ENCODE peak calls at places on chromosomes 3 and 15, in four cellular contexts. W, Q, O and T are unnamed samples.
A peak's percentile ranks its signal among the peaks of the same experiment; 100 is the strongest.

GRCh38 chr3:103127737-103128136 is 692.9 kb downstream of the ZPLD1 start:
- DNase-seq in W (peak; percentile 58), Q (no peak), O (no peak), T (no peak)

GRCh38 chr3:188527389-188527788 is 373.4 kb downstream of the LPP start:
- DNase-seq in W (no peak), Q (no peak), O (peak; percentile 27), T (no peak)

GRCh38 chr3:38599886-38600285 is 49.6 kb downstream of the SCN5A start:
- DNase-seq in W (no peak), Q (no peak), O (no peak), T (no peak)

GRCh38 chr3:142981108-142981507 is 17.6 kb upstream of the PAQR9 start:
- DNase-seq in W (no peak), Q (no peak), O (no peak), T (no peak)

GRCh38 chr3:66115858-66116654 is 77.3 kb upstream of the MAGI1 start:
- DNase-seq in W (peak; percentile 99), Q (peak; percentile 17), O (peak; percentile 98), T (no peak)

GRCh38 chr3:184234224-184234623 is 4.8 kb downstream of the VWA5B2 start:
- DNase-seq in W (peak; percentile 83), Q (no peak), O (peak; percentile 83), T (no peak)

GRCh38 chr3:187750041-187750512 is 4.8 kb upstream of the BCL6 start:
- DNase-seq in W (peak; percentile 60), Q (no peak), O (peak; percentile 42), T (no peak)

GRCh38 chr15:65927545-65927944 is 58.3 kb downstream of the RAB11A start:
- DNase-seq in W (no peak), Q (no peak), O (no peak), T (no peak)

GRCh38 chr3:13610006-13610570 is 61.2 kb downstream of the FBLN2 start:
- DNase-seq in W (no peak), Q (no peak), O (no peak), T (no peak)
- H3K4me1 ChIP-seq in W (no peaks in the 10 kb centered on the region), Q (no peaks in the 10 kb centered on the region), O (no peaks in the 10 kb centered on the region), T (no peaks in the 10 kb centered on the region)

GRCh38 chr15:69087581-69087980 is 72.9 kb upstream of the GLCE start:
- DNase-seq in W (no peak), Q (no peak), O (no peak), T (no peak)

GRCh38 chr15:69089258-69089657 is 71.2 kb upstream of the GLCE start:
- DNase-seq in W (no peak), Q (no peak), O (no peak), T (no peak)

GRCh38 chr15:69086427-69087205 is 72.1 kb downstream of the NOX5 start:
- DNase-seq in W (no peak), Q (no peak), O (no peak), T (no peak)

GRCh38 chr15:69090197-69090948 is 70.1 kb upstream of the GLCE start:
- DNase-seq in W (peak; percentile 64), Q (no peak), O (peak; percentile 29), T (no peak)

DNA sequence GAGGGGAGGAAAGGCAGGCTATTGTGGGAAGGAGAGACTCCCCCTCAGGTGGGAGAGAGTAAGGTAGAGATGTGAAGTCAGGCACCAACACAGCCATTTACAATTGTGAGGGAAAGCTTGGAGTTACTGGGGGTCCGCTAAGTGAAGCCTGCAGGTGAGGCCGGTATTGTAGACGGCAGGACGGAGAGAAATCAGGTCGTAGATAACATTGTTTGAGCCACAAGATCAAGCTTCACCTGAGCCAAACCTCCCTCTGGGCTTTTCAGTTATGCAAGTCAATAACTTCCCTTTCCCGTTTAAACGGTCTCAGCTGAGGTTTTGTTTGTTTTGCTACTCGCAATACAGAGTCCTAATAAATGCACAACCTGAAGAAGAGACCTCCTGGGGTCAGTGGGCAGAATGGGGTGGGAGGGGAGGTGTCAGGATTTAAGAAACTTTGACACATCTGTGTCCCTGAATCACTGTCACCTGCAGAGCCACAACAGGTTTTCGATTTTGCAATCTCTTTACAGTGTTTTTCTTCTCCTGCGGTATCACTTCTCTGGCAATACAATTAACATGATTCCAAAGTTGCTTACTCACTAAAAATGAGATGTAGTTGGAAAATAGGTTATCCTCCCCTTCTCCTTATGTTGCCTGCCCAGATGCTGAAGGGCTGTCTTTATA is 72.0 kb upstream of the GLCE start:
- DNase-seq in W (no peak), Q (no peak), O (no peak), T (no peak)
- H3K27ac ChIP-seq in W (no peak overlapping the region), Q (no peak overlapping the region), O (no peak overlapping the region), T (no peak overlapping the region)

GRCh38 chr3:20811631-20812030 is 625.6 kb upstream of the SGO1 start:
- DNase-seq in W (no peak), Q (no peak), O (no peak), T (no peak)
- TF ChIP-seq CTCF in W (no peak), Q (no peak), O (no peak), T (no peak)

GRCh38 chr3:34382859-34383258 is 584.4 kb downstream of the PDCD6IP start:
- DNase-seq in W (no peak), Q (no peak), O (no peak), T (no peak)
- H3K4me1 ChIP-seq in W (no peaks in the 10 kb centered on the region), Q (no peaks in the 10 kb centered on the region), O (no peaks in the 10 kb centered on the region), T (peaks cover 3% of the 10 kb centered on the region)

GRCh38 chr15:73928241-73928579 is 1.9 kb downstream of the LOXL1 start:
- DNase-seq in W (no peak), Q (no peak), O (no peak), T (no peak)

GRCh38 chr15:73928971-73929627 is 2.8 kb downstream of the LOXL1 start:
- DNase-seq in W (no peak), Q (no peak), O (no peak), T (no peak)

GRCh38 chr15:73927003-73927475 is 777 bp downstream of the LOXL1 start:
- DNase-seq in W (no peak), Q (peak; percentile 74), O (no peak), T (peak; percentile 54)

GRCh38 chr15:73926191-73927002 is at the start of gene LOXL1:
- DNase-seq in W (peak; percentile 95), Q (peak; percentile 77), O (peak; percentile 92), T (peak; percentile 91)

GRCh38 chr15:73927476-73928240 is 1.4 kb downstream of the LOXL1 start:
- DNase-seq in W (peak; percentile 53), Q (peak; percentile 67), O (peak; percentile 51), T (peak; percentile 73)
- H3K27ac ChIP-seq in W (peak overlapping the region; percentile 85), Q (peak overlapping the region; percentile 91), O (peak overlapping the region; percentile 93), T (peak overlapping the region; percentile 89)

DNA sequence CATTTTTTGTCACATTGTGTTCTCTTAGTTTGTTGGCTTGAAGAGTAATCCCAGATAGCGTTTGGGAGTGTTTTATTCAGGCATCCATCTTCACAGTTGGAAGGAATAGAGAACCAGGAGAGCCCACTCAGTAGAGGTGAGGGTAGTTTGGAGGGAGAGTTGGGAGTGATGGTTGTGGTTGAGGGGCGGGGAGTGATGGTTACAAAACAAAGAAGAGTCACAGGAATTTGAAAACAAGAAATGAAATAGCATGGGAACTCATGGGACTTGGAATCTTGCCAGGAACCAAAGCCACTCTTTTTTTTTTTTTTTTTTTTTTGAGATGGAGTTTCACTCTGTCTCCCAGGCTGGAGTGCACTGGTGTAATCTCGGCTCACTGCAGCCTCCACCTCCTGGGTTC is 36.3 kb downstream of the DUT start:
- DNase-seq in W (no peak), Q (no peak), O (no peak), T (no peak)
- TF ChIP-seq CTCF in W (no peak), Q (no peak), O (no peak), T (no peak)

GRCh38 chr15:42578984-42579537 is 3.7 kb downstream of the STARD9 start:
- DNase-seq in W (no peak), Q (no peak), O (no peak), T (no peak)
- H3K4me1 ChIP-seq in W (peaks cover 13% of the 10 kb centered on the region), Q (peaks cover 79% of the 10 kb centered on the region), O (peaks cover 7% of the 10 kb centered on the region), T (peaks cover 40% of the 10 kb centered on the region)

DNA sequence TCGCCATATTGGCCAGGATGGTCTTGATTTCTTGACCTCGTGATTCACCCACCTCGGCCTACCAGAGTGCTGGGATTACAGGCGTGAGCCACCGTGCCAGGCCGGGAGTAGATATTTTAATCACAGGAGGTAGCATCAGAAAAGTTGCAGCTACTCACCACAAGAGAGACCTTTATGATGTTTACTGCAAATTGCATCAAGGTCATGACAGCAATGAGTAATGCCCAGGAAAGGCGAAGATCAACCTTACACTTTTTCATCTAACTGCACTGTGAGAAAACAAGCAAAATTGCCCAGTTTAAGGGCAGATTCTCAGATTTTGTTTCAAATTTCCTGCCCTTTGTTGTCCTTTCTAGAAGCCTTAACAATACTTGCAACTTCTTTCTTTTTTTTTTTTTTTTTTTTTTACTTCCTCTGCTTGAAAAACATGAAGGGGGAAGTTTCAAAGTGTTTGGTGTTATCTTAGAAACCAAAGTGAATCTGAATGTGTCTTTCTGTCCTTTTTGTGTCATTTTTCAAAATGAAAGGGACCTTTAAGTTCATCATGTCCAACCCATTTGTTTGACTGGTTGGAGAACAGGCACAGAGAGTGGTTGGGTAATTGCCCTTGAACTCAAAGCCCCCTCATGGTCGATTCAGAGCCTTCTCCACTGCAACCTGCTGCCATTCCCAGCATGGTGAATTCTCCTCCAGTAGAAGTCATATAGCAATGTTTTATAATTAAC is 25.0 kb downstream of the TGFBR2 start:
- DNase-seq in W (peak; percentile 65), Q (no peak), O (no peak), T (no peak)
- H3K27ac ChIP-seq in W (no peak overlapping the region), Q (no peak overlapping the region), O (peak overlapping the region; percentile 3), T (peak overlapping the region; percentile 26)